ENCODE peak calls at places on chromosomes 11 and 22, in ten cellular contexts. Q is thoracic aorta; S is posterior cingulate gyrus; J is CD8-positive, alpha-beta T cell; B is HFFc6; T is T-cell; M is retina; G is stimulated activated CD8-positive, alpha-beta memory T cell treated with anti-CD3 and anti-CD28 coated beads, Interleukin-15, amount 100 ng/mL, for 1 hour; X is activated T-cell treated with anti-CD3 and anti-CD28 coated beads, Interleukin-2, amount 50 U/mL, for 1 hour; Z is activated CD4-positive, alpha-beta T cell treated with anti-CD3 and anti-CD28 coated beads for 48 hours. Y is an unnamed sample.

GRCh38 chr11:64449381-64450167 is 90.6 kb downstream of the RPS6KA4 start:
- DNase-seq in Z (peak; percentile 85), S (peak; percentile 55), M (peak; percentile 92), B (peak; percentile 33), Q (no peak), G (peak; percentile 42), J (peak; percentile 78), X (peak; percentile 71), T (peak; percentile 65), Y (peak; percentile 74)

GRCh38 chr11:9711454-9712307 is 47.8 kb downstream of the SWAP70 start:
- DNase-seq in X (no peak), M (no peak), B (no peak), J (no peak), S (no peak), Z (no peak), T (no peak), G (no peak), Q (no peak), Y (no peak)

GRCh38 chr11:86370922-86371614 is 3.6 kb upstream of the CCDC81 start:
- DNase-seq in J (no peak), G (no peak), Q (no peak), B (peak; percentile 63), X (no peak), T (no peak), M (no peak), Z (no peak), S (no peak), Y (no peak)

GRCh38 chr11:71238285-71238875 is 14.0 kb downstream of the SHANK2 start:
- DNase-seq in J (no peak), B (no peak), G (no peak), X (no peak), T (no peak), S (no peak), Z (no peak), Q (no peak), M (no peak), Y (no peak)

GRCh38 chr11:130606181-130606580 is 157.7 kb downstream of the ADAMTS15 start:
- DNase-seq in S (no peak), G (no peak), B (no peak), Z (no peak), T (no peak), J (no peak), M (no peak), X (no peak), Q (no peak), Y (no peak)

GRCh38 chr22:45425101-45425500 is 11.6 kb downstream of the RIBC2 start:
- DNase-seq in Q (no peak), J (peak; percentile 31), G (no peak), B (peak; percentile 24), S (no peak), M (no peak), X (no peak), T (no peak), Z (no peak), Y (no peak)

GRCh38 chr22:46068908-46069481 is 81.3 kb upstream of the PPARA start:
- DNase-seq in X (no peak), M (peak; percentile 24), T (no peak), B (peak; percentile 78), J (no peak), S (peak; percentile 23), Z (peak; percentile 23), G (no peak), Q (no peak), Y (peak; percentile 33)

GRCh38 chr22:41092023-41092817 is at the start of gene EP300:
- DNase-seq in B (peak; percentile 61), Q (peak; percentile 54), S (peak; percentile 85), M (peak; percentile 79), J (peak; percentile 90), G (peak; percentile 75), T (peak; percentile 87), Z (peak; percentile 86), X (peak; percentile 86), Y (peak; percentile 79)

GRCh38 chr11:14411818-14412217 is 52.8 kb upstream of the RRAS2 start:
- DNase-seq in Z (no peak), Q (no peak), M (no peak), S (no peak), T (no peak), J (no peak), X (no peak), G (no peak), B (peak; percentile 85), Y (no peak)

GRCh38 chr11:34857463-34857862 is 58.7 kb downstream of the APIP start:
- DNase-seq in X (no peak), J (no peak), G (no peak), Q (no peak), Z (no peak), M (no peak), S (no peak), T (no peak), B (no peak), Y (no peak)

GRCh38 chr22:44133901-44134511 is 46.7 kb upstream of the PARVG start:
- DNase-seq in T (no peak), M (no peak), J (no peak), Z (no peak), B (no peak), S (no peak), X (no peak), G (no peak), Q (no peak), Y (no peak)

GRCh38 chr22:49838771-49839717 is 11.4 kb upstream of the BRD1 start:
- DNase-seq in Q (no peak), M (no peak), G (peak; percentile 69), T (peak; percentile 84), B (no peak), J (peak; percentile 87), Z (peak; percentile 88), S (no peak), X (peak; percentile 89), Y (peak; percentile 19)

GRCh38 chr22:21077884-21078508 is 32.2 kb downstream of the LRRC74B start:
- DNase-seq in T (no peak), Z (no peak), G (no peak), J (no peak), M (no peak), B (no peak), S (no peak), Q (no peak), X (no peak), Y (no peak)

GRCh38 chr22:39123811-39124668 is 27.0 kb downstream of the APOBEC3H start:
- DNase-seq in Q (no peak), B (no peak), Z (no peak), J (no peak), X (no peak), M (peak; percentile 36), T (no peak), G (no peak), S (no peak), Y (no peak)

GRCh38 chr11:116929393-116930090 is 92.1 kb upstream of the APOA1 start:
- DNase-seq in X (no peak), Q (no peak), G (no peak), J (no peak), Z (no peak), S (no peak), M (no peak), T (no peak), B (no peak), Y (no peak)

GRCh38 chr22:23106906-23107367 is 34.9 kb downstream of the RSPH14 start:
- DNase-seq in M (no peak), Q (no peak), G (no peak), J (no peak), Z (no peak), B (no peak), X (no peak), S (no peak), T (no peak), Y (no peak)

GRCh38 chr11:47356129-47356997 is 3.9 kb upstream of the MYBPC3 start:
- DNase-seq in G (no peak), M (no peak), B (no peak), T (no peak), X (no peak), Q (no peak), J (no peak), Z (no peak), S (no peak), Y (no peak)

GRCh38 chr11:72222106-72222891 is 2.3 kb upstream of the INPPL1 start:
- DNase-seq in Q (no peak), G (no peak), J (peak; percentile 42), B (no peak), S (no peak), Z (no peak), X (no peak), T (no peak), M (peak; percentile 20), Y (no peak)

GRCh38 chr11:100890779-100891178 is 203.7 kb downstream of the ARHGAP42 start:
- DNase-seq in X (no peak), T (no peak), S (no peak), J (no peak), G (no peak), B (peak; percentile 77), Q (no peak), Z (no peak), M (no peak), Y (no peak)

GRCh38 chr11:612201-612960 is 3.4 kb downstream of the IRF7 start:
- DNase-seq in J (no peak), B (no peak), Z (peak; percentile 47), G (no peak), S (no peak), Q (no peak), X (peak; percentile 44), M (peak; percentile 24), T (no peak), Y (no peak)

GRCh38 chr11:71269603-71270511 is 17.5 kb upstream of the SHANK2 start:
- DNase-seq in S (no peak), G (no peak), M (no peak), J (peak; percentile 29), X (no peak), Q (no peak), T (no peak), Z (no peak), B (no peak), Y (no peak)

GRCh38 chr22:19480173-19480568 is 451 bp downstream of the CDC45 start:
- DNase-seq in G (no peak), B (no peak), S (no peak), Q (no peak), X (no peak), Z (peak; percentile 43), J (no peak), M (no peak), T (no peak), Y (no peak)